ENCODE peak calls at places on chromosomes 5 and 9, in eight cellular contexts. One of them, this sample, is unnamed.

GRCh38 chr5:111535879-111536549 is 23.7 kb upstream of the STARD4 start:
- DNase-seq in cerebellar nuclear complex: no peak
- DNase-seq in GM12865: no peak
- DNase-seq in GM10248: no peak
- DNase-seq in PC-3: no peak
- DNase-seq in GM20000: no peak
- DNase-seq in A549: no peak
- DNase-seq in GDM1: no peak
- DNase-seq in this sample: no peak

GRCh38 chr5:150176745-150177485 is 10.3 kb downstream of the CDX1 start:
- DNase-seq in cerebellar nuclear complex: no peak
- DNase-seq in GM12865: no peak
- DNase-seq in GM10248: no peak
- DNase-seq in PC-3: no peak
- DNase-seq in GM20000: no peak
- DNase-seq in A549: no peak
- DNase-seq in GDM1: no peak
- DNase-seq in this sample: no peak

GRCh38 chr9:77883846-77884771 is 147.5 kb downstream of the GNAQ start:
- DNase-seq in cerebellar nuclear complex: no peak
- DNase-seq in GM12865: no peak
- DNase-seq in GM10248: no peak
- DNase-seq in PC-3: no peak
- DNase-seq in GM20000: no peak
- DNase-seq in A549: no peak
- DNase-seq in GDM1: no peak
- DNase-seq in this sample: no peak

GRCh38 chr9:85040141-85040540 is 370.6 kb downstream of the NTRK2 start:
- DNase-seq in cerebellar nuclear complex: no peak
- DNase-seq in GM12865: no peak
- DNase-seq in GM10248: no peak
- DNase-seq in PC-3: no peak
- DNase-seq in GM20000: no peak
- DNase-seq in A549: no peak
- DNase-seq in GDM1: no peak
- DNase-seq in this sample: no peak

GRCh38 chr9:89850153-89850552 is 245.3 kb downstream of the GADD45G start:
- DNase-seq in cerebellar nuclear complex: no peak
- DNase-seq in GM12865: no peak
- DNase-seq in GM10248: no peak
- DNase-seq in PC-3: no peak
- DNase-seq in GM20000: no peak
- DNase-seq in A549: no peak
- DNase-seq in GDM1: no peak
- DNase-seq in this sample: no peak

GRCh38 chr5:76724871-76725270 is 8.9 kb downstream of the F2R start:
- DNase-seq in cerebellar nuclear complex: no peak
- DNase-seq in GM12865: no peak
- DNase-seq in GM10248: no peak
- DNase-seq in PC-3: no peak
- DNase-seq in GM20000: no peak
- DNase-seq in A549: peak
- DNase-seq in GDM1: no peak
- DNase-seq in this sample: no peak

GRCh38 chr9:75644649-75645048 is 245.8 kb upstream of the PCSK5 start:
- DNase-seq in cerebellar nuclear complex: no peak
- DNase-seq in GM12865: no peak
- DNase-seq in GM10248: no peak
- DNase-seq in PC-3: no peak
- DNase-seq in GM20000: no peak
- DNase-seq in A549: no peak
- DNase-seq in GDM1: no peak
- DNase-seq in this sample: no peak

GRCh38 chr9:110580850-110581249 is 1.3 kb upstream of the SVEP1 start:
- DNase-seq in cerebellar nuclear complex: no peak
- DNase-seq in GM12865: no peak
- DNase-seq in GM10248: no peak
- DNase-seq in PC-3: peak
- DNase-seq in GM20000: no peak
- DNase-seq in A549: no peak
- DNase-seq in GDM1: no peak
- DNase-seq in this sample: no peak

GRCh38 chr5:154753792-154754191 is 1.4 kb upstream of the LARP1 start:
- DNase-seq in cerebellar nuclear complex: peak
- DNase-seq in GM12865: no peak
- DNase-seq in GM10248: no peak
- DNase-seq in PC-3: no peak
- DNase-seq in GM20000: no peak
- DNase-seq in A549: peak
- DNase-seq in GDM1: no peak
- DNase-seq in this sample: peak

GRCh38 chr9:124145903-124146575 is 111.7 kb upstream of the NEK6 start:
- DNase-seq in cerebellar nuclear complex: no peak
- DNase-seq in GM12865: no peak
- DNase-seq in GM10248: no peak
- DNase-seq in PC-3: peak
- DNase-seq in GM20000: no peak
- DNase-seq in A549: no peak
- DNase-seq in GDM1: no peak
- DNase-seq in this sample: no peak

GRCh38 chr9:136441191-136441680 is 1.6 kb upstream of the INPP5E start:
- DNase-seq in cerebellar nuclear complex: no peak
- DNase-seq in GM12865: no peak
- DNase-seq in GM10248: no peak
- DNase-seq in PC-3: no peak
- DNase-seq in GM20000: no peak
- DNase-seq in A549: no peak
- DNase-seq in GDM1: no peak
- DNase-seq in this sample: no peak

This sample was measured in Caco-2.